ENCODE peak calls at places on chromosomes 6 and 20, in eight cellular contexts. E is body of pancreas, W is endodermal cell, M is adrenal gland, V is cardiac muscle cell, F is DND-41, J is MM.1S, X is mammary epithelial cell. P is an unnamed sample.

GRCh38 chr6:127243501-127243900 is 23.2 kb upstream of the RNF146 start:
- DNase-seq in E (no peak), W (no peak), M (no peak), V (no peak), F (no peak), J (no peak), X (no peak), P (no peak)

GRCh38 chr6:139996253-139996834 is 621.9 kb upstream of the CITED2 start:
- DNase-seq in E (peak; percentile 18), W (peak; percentile 67), M (no peak), V (peak; percentile 23), F (no peak), J (peak; percentile 83), X (peak; percentile 11), P (no peak)

GRCh38 chr6:148304976-148305375 is 37.7 kb upstream of the SASH1 start:
- DNase-seq in E (no peak), W (no peak), M (no peak), V (no peak), F (no peak), J (no peak), X (no peak), P (no peak)

GRCh38 chr6:135128268-135128914 is 52.7 kb upstream of the MYB start:
- DNase-seq in E (no peak), W (no peak), M (no peak), V (no peak), F (peak; percentile 66), J (no peak), X (no peak), P (no peak)

GRCh38 chr6:106134087-106134770 is 48.1 kb downstream of the PRDM1 start:
- DNase-seq in E (no peak), W (no peak), M (no peak), V (no peak), F (no peak), J (no peak), X (peak; percentile 45), P (no peak)

GRCh38 chr6:81753709-81754678 is 1.5 kb upstream of the TENT5A start:
- DNase-seq in E (peak; percentile 85), W (peak; percentile 90), M (peak; percentile 89), V (peak; percentile 74), F (no peak), J (peak; percentile 70), X (peak; percentile 36), P (peak; percentile 79)

GRCh38 chr20:54772931-54773642 is 297.7 kb downstream of the DOK5 start:
- DNase-seq in E (no peak), W (no peak), M (no peak), V (peak; percentile 27), F (no peak), J (no peak), X (no peak), P (no peak)

GRCh38 chr6:166470029-166470862 is 87.5 kb upstream of the MPC1 start:
- DNase-seq in E (no peak), W (no peak), M (no peak), V (no peak), F (no peak), J (no peak), X (no peak), P (no peak)

GRCh38 chr20:20010639-20011500 is 6.3 kb upstream of the NAA20 start:
- DNase-seq in E (no peak), W (no peak), M (no peak), V (no peak), F (no peak), J (no peak), X (no peak), P (no peak)

GRCh38 chr6:116287668-116288282 is 8.0 kb upstream of the TSPYL1 start:
- DNase-seq in E (no peak), W (no peak), M (no peak), V (peak; percentile 54), F (no peak), J (peak; percentile 43), X (no peak), P (no peak)

GRCh38 chr20:23156170-23156841 is 70.2 kb upstream of the CD93 start:
- DNase-seq in E (no peak), W (peak; percentile 56), M (no peak), V (no peak), F (no peak), J (no peak), X (peak; percentile 74), P (no peak)

GRCh38 chr6:19895866-19896579 is 58.9 kb downstream of the ID4 start:
- DNase-seq in E (no peak), W (no peak), M (no peak), V (no peak), F (no peak), J (no peak), X (peak; percentile 69), P (no peak)

GRCh38 chr20:4021905-4022304 is 6.5 kb upstream of the RNF24 start:
- DNase-seq in E (no peak), W (no peak), M (no peak), V (no peak), F (no peak), J (no peak), X (no peak), P (no peak)

GRCh38 chr6:20416063-20416454 is 14.4 kb downstream of the E2F3 start:
- DNase-seq in E (no peak), W (no peak), M (no peak), V (no peak), F (no peak), J (no peak), X (no peak), P (no peak)

GRCh38 chr20:45343867-45344721 is 4.1 kb downstream of the SDC4 start:
- DNase-seq in E (peak; percentile 81), W (peak; percentile 67), M (peak; percentile 84), V (peak; percentile 33), F (no peak), J (no peak), X (peak; percentile 91), P (no peak)

GRCh38 chr20:31883829-31884228 is 13.4 kb downstream of the TTLL9 start:
- DNase-seq in E (no peak), W (no peak), M (no peak), V (no peak), F (no peak), J (no peak), X (no peak), P (no peak)

GRCh38 chr20:7585126-7585679 is 355.1 kb downstream of the HAO1 start:
- DNase-seq in E (no peak), W (no peak), M (no peak), V (no peak), F (no peak), J (no peak), X (peak; percentile 31), P (no peak)

GRCh38 chr6:36368921-36369880 is 18.3 kb downstream of the ETV7 start:
- DNase-seq in E (no peak), W (peak; percentile 42), M (no peak), V (no peak), F (no peak), J (no peak), X (peak; percentile 82), P (no peak)

GRCh38 chr20:15700147-15700765 is 873.0 kb downstream of the KIF16B start:
- DNase-seq in E (no peak), W (peak; percentile 47), M (no peak), V (no peak), F (no peak), J (no peak), X (peak; percentile 57), P (no peak)
- H3K9me3 ChIP-seq in E (no peaks in the 10 kb centered on the region), W (peaks cover 4% of the 10 kb centered on the region), M (no peaks in the 10 kb centered on the region), V (no peaks in the 10 kb centered on the region), F (no peaks in the 10 kb centered on the region), J (no peaks in the 10 kb centered on the region), X (no peaks in the 10 kb centered on the region), P (no peaks in the 10 kb centered on the region)

GRCh38 chr6:168256940-168257339 is 62.6 kb downstream of the DACT2 start:
- DNase-seq in E (no peak), W (no peak), M (no peak), V (no peak), F (no peak), J (no peak), X (no peak), P (no peak)
- H3K9me3 ChIP-seq in E (no peaks in the 10 kb centered on the region), W (peaks cover 15% of the 10 kb centered on the region), M (no peaks in the 10 kb centered on the region), V (no peaks in the 10 kb centered on the region), F (peaks cover 3% of the 10 kb centered on the region), J (no peaks in the 10 kb centered on the region), X (peaks cover 17% of the 10 kb centered on the region), P (no peaks in the 10 kb centered on the region)

GRCh38 chr6:3823671-3824070 is 25.5 kb upstream of the FAM50B start:
- DNase-seq in E (no peak), W (no peak), M (no peak), V (no peak), F (no peak), J (no peak), X (no peak), P (no peak)

GRCh38 chr6:3820563-3820962 is 28.6 kb upstream of the FAM50B start:
- DNase-seq in E (no peak), W (peak; percentile 62), M (no peak), V (no peak), F (no peak), J (no peak), X (no peak), P (no peak)

GRCh38 chr6:3825851-3826581 is 23.2 kb upstream of the FAM50B start:
- DNase-seq in E (peak; percentile 90), W (no peak), M (peak; percentile 84), V (no peak), F (no peak), J (no peak), X (peak; percentile 95), P (no peak)

GRCh38 chr6:3825331-3825831 is 23.8 kb upstream of the FAM50B start:
- DNase-seq in E (peak; percentile 41), W (peak; percentile 91), M (no peak), V (no peak), F (no peak), J (no peak), X (peak; percentile 60), P (no peak)

GRCh38 chr6:3822747-3823445 is 26.3 kb upstream of the FAM50B start:
- DNase-seq in E (no peak), W (no peak), M (no peak), V (no peak), F (no peak), J (no peak), X (peak; percentile 76), P (no peak)
- H3K9me3 ChIP-seq in E (no peaks in the 10 kb centered on the region), W (no peaks in the 10 kb centered on the region), M (no peaks in the 10 kb centered on the region), V (no peaks in the 10 kb centered on the region), F (no peaks in the 10 kb centered on the region), J (no peaks in the 10 kb centered on the region), X (no peaks in the 10 kb centered on the region), P (no peaks in the 10 kb centered on the region)

GRCh38 chr6:122818866-122819265 is 29.8 kb downstream of the SMPDL3A start:
- DNase-seq in E (no peak), W (no peak), M (no peak), V (no peak), F (no peak), J (no peak), X (no peak), P (no peak)

GRCh38 chr6:122817362-122817761 is 28.3 kb downstream of the SMPDL3A start:
- DNase-seq in E (no peak), W (no peak), M (no peak), V (no peak), F (no peak), J (no peak), X (no peak), P (no peak)

GRCh38 chr6:122821095-122821494 is 32.0 kb downstream of the SMPDL3A start:
- DNase-seq in E (no peak), W (no peak), M (no peak), V (no peak), F (no peak), J (no peak), X (no peak), P (no peak)

GRCh38 chr6:122817766-122818165 is 28.7 kb downstream of the SMPDL3A start:
- DNase-seq in E (no peak), W (no peak), M (no peak), V (no peak), F (no peak), J (no peak), X (no peak), P (no peak)
- H3K9me3 ChIP-seq in E (no peaks in the 10 kb centered on the region), W (no peaks in the 10 kb centered on the region), M (no peaks in the 10 kb centered on the region), V (no peaks in the 10 kb centered on the region), F (no peaks in the 10 kb centered on the region), J (no peaks in the 10 kb centered on the region), X (no peaks in the 10 kb centered on the region), P (no peaks in the 10 kb centered on the region)